ENCODE peak calls at places on chromosome 3, in six cellular contexts. One of them, this sample, is unnamed.

GRCh38 chr3:106518516-106518915 is 649.7 kb upstream of the CBLB start:
- DNase-seq in stomach: no peak
- DNase-seq in breast epithelium: no peak
- DNase-seq in spleen: no peak
- DNase-seq in prostate gland: no peak
- DNase-seq in HCT116: no peak
- DNase-seq in this sample: no peak

GRCh38 chr3:57130426-57131209 is 34.5 kb downstream of the IL17RD start:
- DNase-seq in stomach: no peak
- DNase-seq in breast epithelium: no peak
- DNase-seq in spleen: no peak
- DNase-seq in prostate gland: no peak
- DNase-seq in HCT116: no peak
- DNase-seq in this sample: no peak

GRCh38 chr3:112631257-112631656 is 9.7 kb downstream of the CCDC80 start:
- DNase-seq in stomach: no peak
- DNase-seq in breast epithelium: no peak
- DNase-seq in spleen: no peak
- DNase-seq in prostate gland: no peak
- DNase-seq in HCT116: no peak
- DNase-seq in this sample: no peak

GRCh38 chr3:177286034-177286433 is 88.8 kb upstream of the TBL1XR1 start:
- DNase-seq in stomach: no peak
- DNase-seq in breast epithelium: no peak
- DNase-seq in spleen: no peak
- DNase-seq in prostate gland: no peak
- DNase-seq in HCT116: peak; percentile 53
- DNase-seq in this sample: no peak

GRCh38 chr3:173553635-173554280 is 156.2 kb downstream of the NLGN1 start:
- DNase-seq in stomach: no peak
- DNase-seq in breast epithelium: no peak
- DNase-seq in spleen: no peak
- DNase-seq in prostate gland: no peak
- DNase-seq in HCT116: peak; percentile 31
- DNase-seq in this sample: no peak

GRCh38 chr3:179113903-179114302 is 34.3 kb upstream of the PIK3CA start:
- DNase-seq in stomach: no peak
- DNase-seq in breast epithelium: no peak
- DNase-seq in spleen: no peak
- DNase-seq in prostate gland: no peak
- DNase-seq in HCT116: no peak
- DNase-seq in this sample: no peak

GRCh38 chr3:13213911-13214846 is 140.9 kb upstream of the IQSEC1 start:
- DNase-seq in stomach: no peak
- DNase-seq in breast epithelium: no peak
- DNase-seq in spleen: peak; percentile 51
- DNase-seq in prostate gland: no peak
- DNase-seq in HCT116: no peak
- DNase-seq in this sample: no peak

GRCh38 chr3:68878322-68878721 is 54.0 kb downstream of the TAFA4 start:
- DNase-seq in stomach: no peak
- DNase-seq in breast epithelium: no peak
- DNase-seq in spleen: no peak
- DNase-seq in prostate gland: no peak
- DNase-seq in HCT116: no peak
- DNase-seq in this sample: no peak

GRCh38 chr3:121431717-121432517 is 113.9 kb downstream of the POLQ start:
- DNase-seq in stomach: no peak
- DNase-seq in breast epithelium: no peak
- DNase-seq in spleen: no peak
- DNase-seq in prostate gland: peak; percentile 4
- DNase-seq in HCT116: no peak
- DNase-seq in this sample: no peak

GRCh38 chr3:123130079-123130726 is 63.4 kb downstream of the PDIA5 start:
- DNase-seq in stomach: peak; percentile 36
- DNase-seq in breast epithelium: no peak
- DNase-seq in spleen: peak; percentile 47
- DNase-seq in prostate gland: no peak
- DNase-seq in HCT116: no peak
- DNase-seq in this sample: no peak

GRCh38 chr3:126834596-126835471 is 130.8 kb downstream of the CHCHD6 start:
- DNase-seq in stomach: no peak
- DNase-seq in breast epithelium: no peak
- DNase-seq in spleen: no peak
- DNase-seq in prostate gland: no peak
- DNase-seq in HCT116: no peak
- DNase-seq in this sample: peak; percentile 21

GRCh38 chr3:111621535-111621934 is 26.4 kb upstream of the ZBED2 start:
- DNase-seq in stomach: no peak
- DNase-seq in breast epithelium: no peak
- DNase-seq in spleen: no peak
- DNase-seq in prostate gland: no peak
- DNase-seq in HCT116: peak; percentile 45
- DNase-seq in this sample: no peak

GRCh38 chr3:5568451-5568850 is 380.9 kb downstream of the EDEM1 start:
- DNase-seq in stomach: no peak
- DNase-seq in breast epithelium: no peak
- DNase-seq in spleen: no peak
- DNase-seq in prostate gland: no peak
- DNase-seq in HCT116: peak; percentile 34
- DNase-seq in this sample: no peak

GRCh38 chr3:59769132-59769531 is 719.3 kb upstream of the CFAP20DC start:
- DNase-seq in stomach: no peak
- DNase-seq in breast epithelium: no peak
- DNase-seq in spleen: no peak
- DNase-seq in prostate gland: no peak
- DNase-seq in HCT116: no peak
- DNase-seq in this sample: no peak

GRCh38 chr3:64763980-64764379 is 76.2 kb upstream of the ADAMTS9 start:
- DNase-seq in stomach: no peak
- DNase-seq in breast epithelium: no peak
- DNase-seq in spleen: no peak
- DNase-seq in prostate gland: no peak
- DNase-seq in HCT116: no peak
- DNase-seq in this sample: no peak

GRCh38 chr3:169700195-169700594 is 36.7 kb upstream of the MECOM start:
- DNase-seq in stomach: no peak
- DNase-seq in breast epithelium: no peak
- DNase-seq in spleen: no peak
- DNase-seq in prostate gland: no peak
- DNase-seq in HCT116: no peak
- DNase-seq in this sample: no peak

GRCh38 chr3:71425491-71426071 is 157.9 kb downstream of the FOXP1 start:
- DNase-seq in stomach: no peak
- DNase-seq in breast epithelium: no peak
- DNase-seq in spleen: no peak
- DNase-seq in prostate gland: no peak
- DNase-seq in HCT116: no peak
- DNase-seq in this sample: no peak

GRCh38 chr3:27976933-27977332 is 254.8 kb upstream of the EOMES start:
- DNase-seq in stomach: no peak
- DNase-seq in breast epithelium: no peak
- DNase-seq in spleen: no peak
- DNase-seq in prostate gland: no peak
- DNase-seq in HCT116: no peak
- DNase-seq in this sample: no peak

GRCh38 chr3:162780313-162780712 is 1283.7 kb downstream of the OTOL1 start:
- DNase-seq in stomach: no peak
- DNase-seq in breast epithelium: no peak
- DNase-seq in spleen: no peak
- DNase-seq in prostate gland: no peak
- DNase-seq in HCT116: no peak
- DNase-seq in this sample: no peak

GRCh38 chr3:127286571-127287140 is 1.2 kb downstream of the PRR20G start:
- DNase-seq in stomach: no peak
- DNase-seq in breast epithelium: no peak
- DNase-seq in spleen: no peak
- DNase-seq in prostate gland: no peak
- DNase-seq in HCT116: no peak
- DNase-seq in this sample: peak; percentile 77

GRCh38 chr3:42827654-42828053 is 18.4 kb downstream of the ACKR2 start:
- DNase-seq in stomach: no peak
- DNase-seq in breast epithelium: no peak
- DNase-seq in spleen: no peak
- DNase-seq in prostate gland: no peak
- DNase-seq in HCT116: no peak
- DNase-seq in this sample: no peak

DNA sequence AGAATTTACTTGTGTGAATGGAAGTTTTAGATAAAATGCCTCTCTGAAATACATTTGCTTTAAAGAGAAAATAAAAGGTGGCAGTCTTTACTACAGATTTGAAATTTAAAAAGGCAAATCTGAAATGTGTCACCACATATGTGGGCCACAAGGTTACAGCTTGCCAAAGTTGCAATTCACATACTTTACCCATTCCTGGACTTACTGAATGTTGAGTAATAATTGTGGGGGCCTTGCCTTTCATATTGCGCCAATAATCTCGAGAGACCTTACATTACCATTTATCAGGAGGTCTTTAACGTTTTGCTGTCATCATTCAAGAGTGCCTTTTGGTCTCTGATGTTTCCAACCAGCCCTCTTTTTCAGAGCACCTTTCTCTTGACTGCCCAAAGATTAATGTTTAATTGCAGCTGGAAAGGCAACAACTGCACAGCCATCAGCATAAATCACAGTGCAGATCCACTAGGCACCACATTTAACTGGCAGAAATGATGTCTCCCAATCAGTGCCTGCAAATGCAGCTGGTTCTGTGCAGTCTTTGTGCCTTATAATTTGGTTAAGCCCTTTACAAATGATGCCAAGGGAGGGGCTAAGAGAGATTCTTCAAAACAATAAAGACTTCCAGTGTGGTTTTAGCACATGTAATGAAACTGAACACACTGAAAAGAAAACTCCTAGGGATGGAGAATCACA is 206.8 kb downstream of the MAGI1 start:
- DNase-seq in stomach: no peak
- DNase-seq in breast epithelium: no peak
- DNase-seq in spleen: no peak
- DNase-seq in prostate gland: no peak
- DNase-seq in HCT116: no peak
- DNase-seq in this sample: no peak
- H3K4me1 ChIP-seq in stomach: peaks cover 58% of the 10 kb centered on the region
- H3K4me1 ChIP-seq in breast epithelium: peaks cover 5% of the 10 kb centered on the region
- H3K4me1 ChIP-seq in spleen: no peaks in the 10 kb centered on the region
- H3K4me1 ChIP-seq in prostate gland: peaks cover 11% of the 10 kb centered on the region
- H3K4me1 ChIP-seq in HCT116: peaks cover 28% of the 10 kb centered on the region
- H3K4me1 ChIP-seq in this sample: peaks cover 15% of the 10 kb centered on the region

GRCh38 chr3:50124363-50125226 is 30.5 kb upstream of the SEMA3F start:
- DNase-seq in stomach: no peak
- DNase-seq in breast epithelium: peak; percentile 51
- DNase-seq in spleen: peak; percentile 67
- DNase-seq in prostate gland: no peak
- DNase-seq in HCT116: no peak
- DNase-seq in this sample: no peak
- TF ChIP-seq POLR2AphosphoS5 in stomach: no peak
- TF ChIP-seq POLR2AphosphoS5 in breast epithelium: no peak
- TF ChIP-seq POLR2AphosphoS5 in spleen: peak; percentile 60
- TF ChIP-seq POLR2AphosphoS5 in prostate gland: no peak
- TF ChIP-seq POLR2AphosphoS5 in HCT116: no peak
- TF ChIP-seq POLR2AphosphoS5 in this sample: no peak

DNA sequence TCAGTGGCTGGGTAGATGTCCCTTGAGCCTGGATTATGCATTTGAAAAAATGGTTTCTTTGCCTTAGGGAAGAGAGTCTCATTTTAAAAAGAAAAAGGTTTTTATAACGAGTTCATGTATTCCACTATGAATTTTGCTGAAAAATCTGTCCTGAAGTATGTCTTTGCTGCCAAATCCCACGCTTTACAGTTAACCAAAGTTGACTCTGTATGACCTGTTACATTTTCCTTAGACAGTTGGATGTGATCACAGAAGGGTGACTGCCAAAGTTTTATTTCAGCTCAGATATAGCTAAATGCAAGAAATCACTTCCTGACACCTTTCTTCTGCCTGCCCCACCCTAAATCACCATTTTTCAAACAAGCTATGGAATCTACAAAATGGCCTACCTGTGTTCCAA is 73.5 kb downstream of the FILIP1L start:
- DNase-seq in stomach: no peak
- DNase-seq in breast epithelium: no peak
- DNase-seq in spleen: no peak
- DNase-seq in prostate gland: no peak
- DNase-seq in HCT116: no peak
- DNase-seq in this sample: no peak
- H3K4me1 ChIP-seq in stomach: peaks cover 54% of the 10 kb centered on the region
- H3K4me1 ChIP-seq in breast epithelium: peaks cover 7% of the 10 kb centered on the region
- H3K4me1 ChIP-seq in spleen: peaks cover 51% of the 10 kb centered on the region
- H3K4me1 ChIP-seq in prostate gland: peaks cover 7% of the 10 kb centered on the region
- H3K4me1 ChIP-seq in HCT116: peaks cover 24% of the 10 kb centered on the region
- H3K4me1 ChIP-seq in this sample: peaks cover 48% of the 10 kb centered on the region

GRCh38 chr3:52809821-52810377 is 15.3 kb downstream of the ITIH3 start:
- DNase-seq in stomach: no peak
- DNase-seq in breast epithelium: no peak
- DNase-seq in spleen: no peak
- DNase-seq in prostate gland: no peak
- DNase-seq in HCT116: no peak
- DNase-seq in this sample: no peak
- TF ChIP-seq POLR2AphosphoS5 in stomach: no peak
- TF ChIP-seq POLR2AphosphoS5 in breast epithelium: no peak
- TF ChIP-seq POLR2AphosphoS5 in spleen: no peak
- TF ChIP-seq POLR2AphosphoS5 in prostate gland: no peak
- TF ChIP-seq POLR2AphosphoS5 in HCT116: no peak
- TF ChIP-seq POLR2AphosphoS5 in this sample: no peak

DNA sequence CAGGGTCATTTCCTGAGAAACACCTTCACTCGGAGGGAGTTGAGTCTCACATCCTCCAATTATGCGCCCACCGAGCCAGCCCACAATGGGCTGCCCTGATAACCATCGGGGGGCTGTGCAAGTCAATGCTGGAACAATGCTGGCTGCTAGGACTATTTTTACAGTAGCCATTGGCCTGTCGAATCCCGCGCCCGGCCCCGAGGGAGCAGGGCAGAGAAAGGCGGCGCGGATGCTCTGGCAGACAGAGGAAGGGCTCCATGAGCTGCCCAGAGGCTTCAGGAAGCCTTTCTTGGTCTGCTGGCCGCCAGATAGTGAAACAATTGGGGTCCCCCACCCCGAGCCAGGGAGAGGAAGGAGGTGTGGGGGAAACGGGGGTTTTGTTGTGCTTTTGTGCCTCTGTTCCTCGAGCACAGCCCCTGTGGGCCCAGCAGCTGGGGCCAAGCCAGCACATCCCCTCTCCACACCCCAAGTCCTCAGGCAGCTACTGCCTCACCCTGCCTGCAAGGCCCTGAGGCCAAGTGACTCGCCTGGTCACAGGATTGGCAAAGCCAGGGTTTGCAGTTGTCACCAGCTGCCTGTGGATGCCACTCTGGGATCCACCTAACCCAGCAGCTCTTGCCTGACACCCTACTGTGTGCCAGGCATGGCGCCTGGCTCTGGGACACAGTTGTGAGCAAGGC is 39.0 kb downstream of the SLC6A6 start:
- DNase-seq in stomach: no peak
- DNase-seq in breast epithelium: no peak
- DNase-seq in spleen: no peak
- DNase-seq in prostate gland: no peak
- DNase-seq in HCT116: no peak
- DNase-seq in this sample: no peak
- H3K4me1 ChIP-seq in stomach: peaks cover 59% of the 10 kb centered on the region
- H3K4me1 ChIP-seq in breast epithelium: peaks cover 14% of the 10 kb centered on the region
- H3K4me1 ChIP-seq in spleen: peaks cover 49% of the 10 kb centered on the region
- H3K4me1 ChIP-seq in prostate gland: peaks cover 8% of the 10 kb centered on the region
- H3K4me1 ChIP-seq in HCT116: peaks cover 35% of the 10 kb centered on the region
- H3K4me1 ChIP-seq in this sample: peaks cover 62% of the 10 kb centered on the region

This sample was measured in esophagus muscularis mucosa.